ENCODE peak calls at places on chromosome 15, in seven cellular contexts. One of them, this sample, is unnamed.
A peak's percentile ranks its signal among the peaks of the same experiment; 100 is the strongest.

GRCh38 chr15:51160484-51160883 is 65.8 kb upstream of the TNFAIP8L3 start:
- DNase-seq in body of pancreas: no peak
- DNase-seq in brain microvascular endothelial cell: no peak
- DNase-seq in spleen: no peak
- DNase-seq in choroid plexus epithelial cell: no peak
- DNase-seq in psoas muscle: no peak
- DNase-seq in foreskin fibroblast: no peak
- DNase-seq in this sample: no peak

GRCh38 chr15:49731187-49731828 is 110.5 kb downstream of the DTWD1 start:
- DNase-seq in foreskin fibroblast: no peak
- DNase-seq in psoas muscle: no peak
- DNase-seq in spleen: no peak
- DNase-seq in body of pancreas: peak; percentile 69
- DNase-seq in brain microvascular endothelial cell: no peak
- DNase-seq in choroid plexus epithelial cell: peak; percentile 17
- DNase-seq in this sample: no peak

GRCh38 chr15:60582370-60583036 is 103.6 kb upstream of the ICE2 start:
- DNase-seq in psoas muscle: no peak
- DNase-seq in brain microvascular endothelial cell: peak; percentile 57
- DNase-seq in spleen: no peak
- DNase-seq in foreskin fibroblast: no peak
- DNase-seq in choroid plexus epithelial cell: peak; percentile 78
- DNase-seq in body of pancreas: no peak
- DNase-seq in this sample: no peak

GRCh38 chr15:62125763-62126162 is 39.3 kb downstream of the C2CD4B start:
- DNase-seq in body of pancreas: peak; percentile 73
- DNase-seq in spleen: no peak
- DNase-seq in foreskin fibroblast: no peak
- DNase-seq in choroid plexus epithelial cell: peak; percentile 81
- DNase-seq in brain microvascular endothelial cell: peak; percentile 51
- DNase-seq in psoas muscle: no peak
- DNase-seq in this sample: no peak

GRCh38 chr15:41930221-41930866 is 36.5 kb upstream of the SPTBN5 start:
- DNase-seq in psoas muscle: peak; percentile 65
- DNase-seq in body of pancreas: no peak
- DNase-seq in brain microvascular endothelial cell: peak; percentile 89
- DNase-seq in foreskin fibroblast: peak; percentile 86
- DNase-seq in spleen: no peak
- DNase-seq in choroid plexus epithelial cell: peak; percentile 87
- DNase-seq in this sample: no peak

GRCh38 chr15:68580026-68580882 is 1.5 kb downstream of the CORO2B start:
- DNase-seq in psoas muscle: peak; percentile 53
- DNase-seq in choroid plexus epithelial cell: no peak
- DNase-seq in spleen: peak; percentile 71
- DNase-seq in body of pancreas: no peak
- DNase-seq in brain microvascular endothelial cell: no peak
- DNase-seq in foreskin fibroblast: no peak
- DNase-seq in this sample: no peak

GRCh38 chr15:99441871-99442267 is 123.9 kb upstream of the MEF2A start:
- DNase-seq in foreskin fibroblast: no peak
- DNase-seq in body of pancreas: no peak
- DNase-seq in brain microvascular endothelial cell: no peak
- DNase-seq in psoas muscle: no peak
- DNase-seq in spleen: no peak
- DNase-seq in choroid plexus epithelial cell: no peak
- DNase-seq in this sample: no peak

GRCh38 chr15:62389887-62390792 is 225.1 kb upstream of the C2CD4B start:
- DNase-seq in spleen: peak; percentile 91
- DNase-seq in foreskin fibroblast: peak; percentile 75
- DNase-seq in body of pancreas: peak; percentile 62
- DNase-seq in psoas muscle: peak; percentile 79
- DNase-seq in choroid plexus epithelial cell: peak; percentile 79
- DNase-seq in brain microvascular endothelial cell: peak; percentile 36
- DNase-seq in this sample: peak; percentile 79

GRCh38 chr15:58269455-58270414 is 131.6 kb downstream of the AQP9 start:
- DNase-seq in body of pancreas: peak; percentile 35
- DNase-seq in psoas muscle: no peak
- DNase-seq in brain microvascular endothelial cell: peak; percentile 51
- DNase-seq in spleen: no peak
- DNase-seq in foreskin fibroblast: peak; percentile 43
- DNase-seq in choroid plexus epithelial cell: peak; percentile 84
- DNase-seq in this sample: peak; percentile 40

GRCh38 chr15:50786871-50787270 is 21.4 kb upstream of the SPPL2A start:
- DNase-seq in psoas muscle: no peak
- DNase-seq in choroid plexus epithelial cell: no peak
- DNase-seq in body of pancreas: no peak
- DNase-seq in brain microvascular endothelial cell: no peak
- DNase-seq in spleen: no peak
- DNase-seq in foreskin fibroblast: no peak
- DNase-seq in this sample: no peak

GRCh38 chr15:66763186-66764066 is 61.4 kb downstream of the SMAD6 start:
- DNase-seq in choroid plexus epithelial cell: no peak
- DNase-seq in psoas muscle: peak; percentile 85
- DNase-seq in brain microvascular endothelial cell: no peak
- DNase-seq in spleen: peak; percentile 81
- DNase-seq in foreskin fibroblast: no peak
- DNase-seq in body of pancreas: peak; percentile 96
- DNase-seq in this sample: no peak

GRCh38 chr15:35663956-35664355 is 118.0 kb upstream of the DPH6 start:
- DNase-seq in choroid plexus epithelial cell: peak; percentile 47
- DNase-seq in brain microvascular endothelial cell: no peak
- DNase-seq in foreskin fibroblast: no peak
- DNase-seq in spleen: no peak
- DNase-seq in psoas muscle: no peak
- DNase-seq in body of pancreas: no peak
- DNase-seq in this sample: no peak

GRCh38 chr15:31004220-31004733 is 12.8 kb upstream of the MTMR10 start:
- DNase-seq in brain microvascular endothelial cell: no peak
- DNase-seq in foreskin fibroblast: no peak
- DNase-seq in psoas muscle: no peak
- DNase-seq in body of pancreas: peak; percentile 24
- DNase-seq in choroid plexus epithelial cell: no peak
- DNase-seq in spleen: no peak
- DNase-seq in this sample: peak; percentile 12

DNA sequence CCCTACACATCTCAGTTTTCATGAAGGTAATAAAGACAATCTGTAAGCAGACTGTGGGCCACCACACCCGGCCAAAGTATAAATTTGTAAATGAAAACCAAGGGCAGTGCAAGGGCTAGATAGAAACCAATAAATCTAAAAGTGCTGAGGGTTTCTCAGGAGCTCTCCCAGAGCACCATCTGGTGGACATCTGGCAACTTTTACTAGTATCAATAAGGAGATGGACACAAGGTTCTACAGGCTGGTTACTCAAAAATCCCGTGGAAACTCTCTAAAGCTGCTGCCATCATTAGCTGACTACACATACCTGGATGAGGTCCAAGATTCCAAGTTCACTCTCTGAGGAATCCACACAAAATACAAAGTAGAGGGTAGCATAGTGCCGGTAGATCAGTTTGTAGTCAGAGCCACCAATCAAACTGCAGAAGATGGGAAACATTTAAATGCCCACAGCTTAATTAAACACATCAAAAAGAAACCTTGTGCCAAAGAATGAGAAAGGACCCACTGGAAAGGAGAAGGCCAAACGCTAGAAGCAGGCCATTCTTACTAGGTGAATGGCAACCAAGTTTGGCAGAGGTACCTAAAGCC is 5.5 kb downstream of the AP3S2 start:
- DNase-seq in body of pancreas: peak; percentile 58
- DNase-seq in brain microvascular endothelial cell: peak; percentile 50
- DNase-seq in psoas muscle: no peak
- DNase-seq in spleen: no peak
- DNase-seq in choroid plexus epithelial cell: peak; percentile 86
- DNase-seq in foreskin fibroblast: peak; percentile 87
- DNase-seq in this sample: no peak
- TF ChIP-seq CTCF in body of pancreas: peak; percentile 32
- TF ChIP-seq CTCF in brain microvascular endothelial cell: peak; percentile 70
- TF ChIP-seq CTCF in psoas muscle: peak; percentile 17
- TF ChIP-seq CTCF in spleen: no peak
- TF ChIP-seq CTCF in choroid plexus epithelial cell: peak; percentile 77
- TF ChIP-seq CTCF in foreskin fibroblast: peak; percentile 38
- TF ChIP-seq CTCF in this sample: peak; percentile 21

DNA sequence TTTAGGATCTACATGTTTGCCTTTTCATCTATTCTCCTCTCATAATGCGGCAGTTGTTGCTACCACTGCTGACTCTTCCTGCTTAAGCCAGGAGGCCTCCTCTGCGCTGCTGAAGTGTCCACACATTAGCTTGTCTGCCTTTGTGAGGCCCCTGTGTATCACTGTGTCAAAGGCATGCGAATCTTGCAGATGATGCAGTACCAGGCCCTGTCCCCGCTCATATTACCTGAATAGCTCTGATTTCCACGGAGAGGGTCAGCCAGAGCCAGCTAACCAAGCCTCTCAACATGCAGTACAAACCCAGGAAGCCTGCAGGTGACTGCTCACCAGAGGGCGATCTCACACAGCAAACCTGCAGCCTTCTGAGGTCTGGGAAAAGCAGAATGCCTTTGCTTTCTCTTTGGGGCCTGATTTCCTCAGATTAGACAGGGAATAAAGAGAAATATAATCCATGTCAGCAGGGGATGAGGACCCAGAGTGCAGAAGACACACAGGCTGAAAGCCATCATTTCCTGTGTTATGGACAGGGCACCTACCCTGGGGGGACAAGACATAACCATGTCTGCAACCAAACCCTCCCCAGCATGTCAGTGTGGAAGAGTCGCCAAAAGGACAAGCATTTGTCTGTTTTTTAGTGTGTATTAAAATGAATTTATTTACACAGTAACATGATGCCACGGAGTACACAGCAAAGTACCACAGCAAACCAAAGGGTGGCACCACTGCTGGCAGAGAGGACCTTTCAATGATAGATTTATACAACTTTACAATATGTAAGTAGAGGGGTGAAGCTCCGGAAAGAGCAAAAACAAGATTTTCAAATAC is 36.8 kb upstream of the TSPAN3 start:
- DNase-seq in psoas muscle: peak; percentile 47
- DNase-seq in body of pancreas: peak; percentile 57
- DNase-seq in choroid plexus epithelial cell: peak; percentile 87
- DNase-seq in foreskin fibroblast: peak; percentile 48
- DNase-seq in spleen: no peak
- DNase-seq in brain microvascular endothelial cell: peak; percentile 67
- DNase-seq in this sample: peak; percentile 67
- TF ChIP-seq CTCF in psoas muscle: peak; percentile 73
- TF ChIP-seq CTCF in body of pancreas: peak; percentile 41
- TF ChIP-seq CTCF in choroid plexus epithelial cell: peak; percentile 90
- TF ChIP-seq CTCF in foreskin fibroblast: peak; percentile 86
- TF ChIP-seq CTCF in spleen: peak; percentile 49
- TF ChIP-seq CTCF in brain microvascular endothelial cell: peak; percentile 92
- TF ChIP-seq CTCF in this sample: peak; percentile 60

DNA sequence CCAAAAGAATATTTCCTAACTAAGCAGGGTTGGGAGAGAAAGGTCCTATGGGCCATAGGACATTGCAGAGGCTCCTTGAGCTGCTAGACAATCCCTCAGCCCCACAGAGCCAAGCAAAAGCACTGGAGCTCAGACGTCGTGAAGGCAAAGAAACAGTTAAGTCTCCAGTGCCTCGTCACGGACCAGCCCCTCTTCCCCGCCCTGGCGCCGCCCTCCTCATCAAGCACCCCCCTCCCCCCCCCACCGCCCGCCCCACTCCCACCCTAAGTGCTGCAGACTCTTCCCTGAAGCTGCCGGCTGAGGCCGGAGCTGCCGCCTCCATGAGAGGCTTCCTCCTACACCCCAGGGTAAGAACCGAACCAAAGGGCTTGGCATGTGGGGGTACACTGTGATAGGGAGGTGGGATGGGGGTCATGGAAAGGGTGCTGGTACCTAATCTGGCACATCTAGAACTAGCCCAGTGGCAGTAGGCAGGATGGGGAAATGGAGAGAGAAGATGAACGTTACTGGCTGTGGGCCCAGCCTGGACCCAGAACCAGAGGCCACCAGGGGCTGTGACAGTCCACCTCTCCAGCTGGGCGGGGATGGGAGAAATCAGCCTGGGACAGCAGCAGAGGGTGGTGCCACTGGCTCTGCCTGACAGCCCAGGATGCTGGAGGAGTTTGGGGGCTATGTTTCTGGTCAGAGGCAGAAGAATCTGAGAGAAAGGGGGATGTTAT is at the start of gene MAP1A:
- DNase-seq in choroid plexus epithelial cell: peak; percentile 78
- DNase-seq in foreskin fibroblast: no peak
- DNase-seq in spleen: no peak
- DNase-seq in psoas muscle: peak; percentile 60
- DNase-seq in body of pancreas: no peak
- DNase-seq in brain microvascular endothelial cell: peak; percentile 60
- DNase-seq in this sample: peak; percentile 64
- TF ChIP-seq CTCF in choroid plexus epithelial cell: peak; percentile 9
- TF ChIP-seq CTCF in foreskin fibroblast: no peak
- TF ChIP-seq CTCF in spleen: no peak
- TF ChIP-seq CTCF in psoas muscle: no peak
- TF ChIP-seq CTCF in body of pancreas: no peak
- TF ChIP-seq CTCF in brain microvascular endothelial cell: peak; percentile 18
- TF ChIP-seq CTCF in this sample: no peak

GRCh38 chr15:45454825-45455224 is 67.7 kb downstream of the SLC30A4 start:
- DNase-seq in foreskin fibroblast: peak; percentile 89
- DNase-seq in spleen: peak; percentile 92
- DNase-seq in psoas muscle: peak; percentile 58
- DNase-seq in body of pancreas: peak; percentile 39
- DNase-seq in choroid plexus epithelial cell: peak; percentile 99
- DNase-seq in brain microvascular endothelial cell: peak; percentile 93
- DNase-seq in this sample: no peak
- TF ChIP-seq CTCF in foreskin fibroblast: no peak
- TF ChIP-seq CTCF in spleen: no peak
- TF ChIP-seq CTCF in psoas muscle: no peak
- TF ChIP-seq CTCF in body of pancreas: no peak
- TF ChIP-seq CTCF in choroid plexus epithelial cell: no peak
- TF ChIP-seq CTCF in brain microvascular endothelial cell: peak; percentile 45
- TF ChIP-seq CTCF in this sample: no peak

DNA sequence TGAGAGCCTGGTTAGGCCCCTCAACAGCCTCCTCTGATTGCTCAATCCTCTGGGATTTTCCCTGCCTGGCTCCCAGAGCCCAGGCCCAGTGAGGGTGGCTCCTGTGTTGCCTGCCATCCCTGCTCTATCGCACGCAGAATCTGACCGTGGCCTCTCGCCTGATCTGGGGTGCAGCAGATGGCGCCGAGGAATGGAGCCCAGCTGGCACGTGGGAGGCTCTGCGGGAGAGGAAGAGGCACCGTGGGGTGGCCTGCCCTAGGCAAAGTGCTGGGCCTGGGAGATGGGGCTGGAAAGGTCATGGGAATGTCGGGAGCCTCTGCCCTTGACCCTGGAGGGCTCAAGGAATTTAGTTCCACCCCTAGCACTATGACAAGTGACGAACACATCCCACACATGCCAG is 10.3 kb downstream of the SV2B start:
- DNase-seq in brain microvascular endothelial cell: no peak
- DNase-seq in spleen: no peak
- DNase-seq in body of pancreas: no peak
- DNase-seq in choroid plexus epithelial cell: no peak
- DNase-seq in foreskin fibroblast: no peak
- DNase-seq in psoas muscle: no peak
- DNase-seq in this sample: peak; percentile 10
- TF ChIP-seq CTCF in brain microvascular endothelial cell: no peak
- TF ChIP-seq CTCF in spleen: no peak
- TF ChIP-seq CTCF in body of pancreas: no peak
- TF ChIP-seq CTCF in choroid plexus epithelial cell: no peak
- TF ChIP-seq CTCF in foreskin fibroblast: no peak
- TF ChIP-seq CTCF in psoas muscle: no peak
- TF ChIP-seq CTCF in this sample: no peak

This sample was measured in nephron progenitor cell.